ENCODE peak calls at places on chromosomes 7 and 10, in four cellular contexts. Y is brain microvascular endothelial cell, P is EL, D is NB4. T is an unnamed sample.

GRCh38 chr10:88958721-88959120 is 6.1 kb upstream of the ACTA2 start:
- DNase-seq in Y (no peak), P (no peak), D (no peak), T (no peak)

GRCh38 chr7:27030393-27031001 is 65.3 kb downstream of the HOXA1 start:
- DNase-seq in Y (no peak), D (no peak), P (no peak), T (no peak)

GRCh38 chr7:14936530-14936929 is 34.0 kb upstream of the DGKB start:
- DNase-seq in P (no peak), Y (no peak), D (no peak), T (no peak)

GRCh38 chr10:120946497-120946896 is 95.3 kb downstream of the WDR11 start:
- DNase-seq in P (no peak), Y (no peak), D (no peak), T (no peak)

GRCh38 chr10:43273543-43273942 is 6.7 kb upstream of the RASGEF1A start:
- DNase-seq in Y (no peak), P (no peak), D (no peak), T (no peak)

GRCh38 chr10:80122746-80123145 is 9.8 kb upstream of the PLAC9 start:
- DNase-seq in Y (no peak), P (no peak), D (no peak), T (no peak)

GRCh38 chr10:35331894-35332640 is 4.2 kb upstream of the CCNY start:
- DNase-seq in Y (peak), P (peak), D (peak), T (peak)

GRCh38 chr10:30463944-30464451 is 30.0 kb downstream of the MAP3K8 start:
- DNase-seq in P (peak), D (no peak), Y (peak), T (peak)

T was measured in OCI-M1.